ENCODE peak calls at places on chromosomes 1 and 21, in seven cellular contexts. F is Peyer's patch, B is K562, X is PC-9, U is left lung, K is body of pancreas, R is sigmoid colon. L is an unnamed sample. For H3K27me3 and H3K4me1, the result is how much of the 10 kb centered on the place peaks cover.

GRCh38 chr1:100631015-100631521 is 88.5 kb upstream of the VCAM1 start:
- DNase-seq in X (peak), B (no peak), K (no peak), F (no peak), U (no peak), R (no peak), L (no peak)

GRCh38 chr1:56526571-56527174 is 52.7 kb downstream of the PLPP3 start:
- DNase-seq in R (no peak), X (no peak), K (no peak), B (no peak), U (no peak), F (peak), L (no peak)

GRCh38 chr1:245363821-245364220 is 209.0 kb downstream of the KIF26B start:
- DNase-seq in R (no peak), B (no peak), F (no peak), X (no peak), K (no peak), U (no peak), L (no peak)

GRCh38 chr21:23455676-23456075 is 2151.6 kb downstream of the MRPL39 start:
- DNase-seq in B (no peak), R (no peak), F (no peak), X (no peak), U (no peak), K (no peak), L (no peak)

GRCh38 chr1:52919720-52920199 is 1.8 kb downstream of the ECHDC2 start:
- DNase-seq in F (no peak), R (no peak), U (no peak), X (no peak), K (no peak), B (no peak), L (no peak)

GRCh38 chr1:37410815-37411214 is 63.6 kb upstream of the ZC3H12A start:
- DNase-seq in B (peak), R (no peak), X (peak), U (no peak), K (no peak), F (no peak), L (no peak)

GRCh38 chr1:19639999-19640362 is 4.1 kb upstream of the NBL1 start:
- DNase-seq in F (no peak), X (no peak), R (peak), B (no peak), K (no peak), U (no peak), L (no peak)

GRCh38 chr1:8671313-8671917 is 146.0 kb downstream of the RERE start:
- DNase-seq in K (peak), U (no peak), X (no peak), F (peak), R (peak), B (peak), L (no peak)

GRCh38 chr1:230152999-230153398 is 86.0 kb downstream of the GALNT2 start:
- DNase-seq in K (no peak), B (no peak), F (no peak), X (no peak), R (no peak), U (no peak), L (no peak)

GRCh38 chr1:31748265-31748859 is 15.8 kb downstream of the ADGRB2 start:
- DNase-seq in R (no peak), K (no peak), X (no peak), B (no peak), F (no peak), U (no peak), L (no peak)

GRCh38 chr1:48697066-48697707 is 79.5 kb downstream of the BEND5 start:
- DNase-seq in F (peak), K (peak), B (peak), X (peak), R (no peak), U (peak), L (peak)

GRCh38 chr1:173467426-173467825 is 9.7 kb upstream of the PRDX6 start:
- DNase-seq in U (no peak), B (no peak), K (no peak), X (no peak), R (no peak), F (no peak), L (no peak)

GRCh38 chr1:245458761-245459174 is 304.0 kb downstream of the KIF26B start:
- DNase-seq in R (no peak), X (no peak), B (no peak), F (no peak), K (no peak), U (no peak), L (no peak)

GRCh38 chr1:223815865-223816264 is 29.9 kb downstream of the TP53BP2 start:
- DNase-seq in F (no peak), K (no peak), X (no peak), U (no peak), B (no peak), R (no peak), L (no peak)

GRCh38 chr1:240914506-240914905 is 302.6 kb upstream of the GREM2 start:
- DNase-seq in K (no peak), R (no peak), U (no peak), B (no peak), X (no peak), F (no peak), L (no peak)

GRCh38 chr1:22406722-22407495 is 44.7 kb upstream of the ZBTB40 start:
- DNase-seq in R (no peak), U (no peak), F (no peak), B (no peak), X (no peak), K (no peak), L (no peak)

GRCh38 chr1:33446590-33446989 is 15.7 kb upstream of the PHC2 start:
- DNase-seq in B (no peak), K (no peak), U (no peak), X (no peak), F (no peak), R (no peak), L (no peak)

GRCh38 chr1:111274653-111275052 is 16.0 kb upstream of the CHIA start:
- DNase-seq in R (no peak), B (no peak), K (no peak), X (no peak), F (no peak), U (no peak), L (no peak)

GRCh38 chr1:15272009-15272781 is 25.2 kb downstream of the FHAD1 start:
- DNase-seq in R (peak), K (peak), F (no peak), X (peak), U (no peak), B (peak), L (no peak)

GRCh38 chr1:5949761-5950100 is 42.5 kb downstream of the NPHP4 start:
- DNase-seq in B (no peak), R (no peak), K (no peak), X (no peak), U (no peak), F (no peak), L (no peak)

GRCh38 chr1:211829343-211830054 is 1.1 kb downstream of the LPGAT1 start:
- DNase-seq in F (peak), U (no peak), B (peak), X (no peak), R (peak), K (peak), L (peak)

GRCh38 chr21:25512095-25513086 is 94.9 kb downstream of the MRPL39 start:
- DNase-seq in R (no peak), F (no peak), U (no peak), X (no peak), K (no peak), B (no peak), L (peak)

GRCh38 chr1:25484096-25484495 is 53.4 kb downstream of the MACO1 start:
- DNase-seq in X (no peak), R (peak), B (no peak), F (no peak), U (no peak), K (peak), L (peak)

GRCh38 chr1:224219612-224220011 is 36.6 kb downstream of the DEGS1 start:
- DNase-seq in F (no peak), U (no peak), X (no peak), B (no peak), K (no peak), R (no peak), L (no peak)

GRCh38 chr1:53541761-53542550 is 82.8 kb downstream of the DMRTB1 start:
- DNase-seq in U (peak), X (peak), K (no peak), B (peak), R (peak), F (no peak), L (peak)

DNA sequence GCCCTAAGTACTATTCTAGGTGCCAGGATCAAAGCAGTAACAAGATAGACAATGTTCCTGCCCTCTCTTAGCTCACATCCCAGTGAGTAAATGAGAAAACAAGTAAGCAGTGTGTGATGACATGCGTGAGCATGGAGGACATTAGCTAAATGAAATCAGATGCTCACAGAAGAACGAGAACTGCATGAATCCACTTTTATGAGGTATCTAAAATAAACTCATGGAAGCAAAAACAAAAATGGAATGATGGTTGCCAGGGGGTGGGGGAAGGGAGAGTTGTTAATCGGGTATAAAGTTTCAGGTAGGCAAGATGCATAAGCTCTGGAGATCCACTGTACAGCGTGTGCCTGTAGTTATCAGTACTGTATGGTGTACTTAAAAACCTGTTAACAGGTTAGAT is 195.1 kb downstream of the HHAT start:
- DNase-seq in K (no peak), R (no peak), X (no peak), U (no peak), B (no peak), F (no peak), L (no peak)
- H3K27me3 ChIP-seq in K (under half), R (under half), X (under half), U (under half), B (under half), F (under half), L (under half)

GRCh38 chr1:233113009-233113712 is 162.8 kb downstream of the NTPCR start:
- DNase-seq in F (peak), K (peak), B (peak), R (peak), X (peak), U (peak), L (peak)
- H3K4me3 ChIP-seq in F (no peak), K (no peak), B (no peak), R (no peak), X (peak), U (no peak), L (no peak)

DNA sequence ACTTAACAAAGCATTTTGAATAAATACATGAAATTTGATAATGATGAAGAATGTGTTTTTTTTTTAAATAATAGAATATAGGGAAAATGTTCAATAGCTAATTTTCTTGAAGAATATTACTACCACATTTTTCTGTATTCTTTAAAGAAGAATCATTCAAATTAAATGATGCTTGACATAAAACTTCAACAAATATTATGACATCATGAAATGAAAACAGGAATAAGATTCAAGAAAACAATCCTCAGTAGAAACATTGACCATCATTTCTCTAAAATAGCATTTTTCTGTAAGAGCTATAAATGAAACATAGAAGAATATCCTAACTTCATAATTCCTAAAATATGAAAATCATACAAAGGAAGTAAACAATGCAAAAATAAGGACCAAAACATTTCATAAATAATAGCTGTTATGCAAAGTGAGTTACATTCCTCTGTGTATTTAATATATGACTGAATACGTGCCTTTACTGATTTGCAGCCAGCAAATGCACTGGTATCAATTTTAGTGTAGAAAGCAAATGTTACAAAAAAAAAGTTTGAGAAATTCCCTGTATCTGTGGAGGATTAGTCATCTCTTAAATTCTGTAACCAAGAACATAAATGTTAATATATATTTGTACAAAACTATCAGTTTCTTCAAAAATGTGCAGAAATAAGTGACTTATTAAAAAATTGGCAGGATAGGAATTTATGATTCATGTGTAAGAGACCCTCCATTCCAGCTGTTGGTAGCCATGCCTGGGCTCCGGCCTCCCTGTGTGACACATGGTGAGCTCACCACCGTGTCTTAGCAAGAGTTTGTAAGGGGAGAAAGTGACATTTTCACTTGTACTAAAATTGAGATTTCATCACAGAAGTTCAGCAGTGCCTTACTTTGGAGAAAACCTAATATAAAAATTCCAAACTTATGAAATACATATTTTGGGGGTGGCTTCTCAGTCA is 15.0 kb upstream of the PTPN14 start:
- DNase-seq in X (no peak), R (no peak), K (no peak), B (no peak), U (no peak), F (no peak), L (no peak)
- H3K4me1 ChIP-seq in X (under half), R (under half), K (under half), B (under half), U (under half), F (under half), L (under half)

DNA sequence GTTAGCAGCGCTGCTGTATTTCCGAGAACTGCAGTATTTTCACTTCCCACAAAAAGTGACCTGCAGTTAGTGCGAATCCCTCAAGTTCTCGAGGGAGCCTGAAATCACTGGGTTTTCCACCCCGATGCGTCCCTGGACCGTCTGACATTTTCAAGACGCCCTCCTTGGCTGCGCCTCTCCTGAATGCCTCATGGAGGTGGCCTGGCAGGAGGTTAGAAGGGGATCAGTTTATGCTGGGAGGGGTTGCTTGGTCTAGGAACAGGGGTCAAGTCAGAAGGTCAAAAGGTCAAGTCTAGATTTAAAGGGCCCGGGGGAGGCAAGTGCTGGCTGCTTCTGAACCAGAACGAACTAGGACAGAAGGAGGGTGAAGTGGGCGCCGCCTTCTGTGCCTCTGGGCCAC is 176.8 kb downstream of the PRDM16 start:
- DNase-seq in K (no peak), U (no peak), B (no peak), R (no peak), F (no peak), X (no peak), L (no peak)
- H3K27me3 ChIP-seq in K (under half), U (under half), B (half or more), R (half or more), F (under half), X (half or more), L (under half)

DNA sequence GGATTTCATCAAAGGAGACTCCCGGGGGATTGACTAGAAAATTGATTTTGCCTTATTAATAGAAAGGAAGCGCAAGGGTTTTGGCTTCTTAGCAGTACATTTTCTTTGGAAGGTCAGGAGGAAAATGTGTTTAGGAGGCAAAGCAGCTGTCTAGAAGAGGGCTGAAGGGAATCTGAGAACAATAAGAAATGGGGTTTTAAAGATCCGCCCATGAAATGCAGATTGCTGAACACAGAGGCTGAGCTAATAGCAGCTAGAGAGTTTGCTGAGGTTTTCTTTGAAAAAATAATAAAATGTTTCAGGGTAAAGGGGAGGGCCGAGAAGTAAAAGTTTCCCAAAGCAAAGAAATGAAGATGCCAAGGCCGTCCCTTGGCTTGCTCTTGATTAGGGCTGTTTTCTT is 4.9 kb downstream of the SERTAD4 start:
- DNase-seq in R (no peak), X (no peak), K (no peak), U (no peak), F (no peak), B (no peak), L (no peak)
- H3K4me3 ChIP-seq in R (no peak), X (no peak), K (no peak), U (no peak), F (no peak), B (no peak), L (no peak)